ENCODE peak calls at places on chromosomes 2 and 18, in six cellular contexts. K, L, I, T, X and O are unnamed samples.

GRCh38 chr2:102707796-102708713 is 53.8 kb upstream of the TMEM182 start:
- DNase-seq in X (no peak), I (no peak), T (no peak), L (no peak), K (no peak), O (no peak)

GRCh38 chr2:23397483-23397882 is 12.5 kb downstream of the KLHL29 start:
- DNase-seq in I (no peak), T (no peak), X (no peak), L (no peak), K (no peak), O (no peak)

GRCh38 chr18:3455938-3456685 is 6.1 kb downstream of the TGIF1 start:
- DNase-seq in X (peak), I (no peak), K (no peak), T (no peak), L (no peak), O (no peak)

GRCh38 chr2:62054916-62055315 is 141.0 kb upstream of the B3GNT2 start:
- DNase-seq in T (no peak), L (no peak), K (no peak), I (no peak), X (no peak), O (no peak)

GRCh38 chr2:42775812-42776211 is 11.9 kb upstream of the OXER1 start:
- DNase-seq in L (no peak), K (no peak), T (no peak), I (no peak), X (no peak), O (no peak)

GRCh38 chr18:63433349-63433866 is 11.1 kb upstream of the VPS4B start:
- DNase-seq in K (no peak), L (no peak), X (peak), T (no peak), I (no peak), O (no peak)

GRCh38 chr2:133414486-133415209 is 153.6 kb downstream of the NCKAP5 start:
- DNase-seq in X (no peak), K (no peak), T (no peak), L (no peak), I (no peak), O (no peak)

GRCh38 chr2:176107731-176108181 is 676 bp downstream of the HOXD11 start:
- DNase-seq in K (no peak), X (no peak), I (peak), L (no peak), T (no peak), O (no peak)

GRCh38 chr18:35460719-35461118 is 37.0 kb downstream of the INO80C start:
- DNase-seq in K (no peak), L (no peak), X (peak), I (no peak), T (no peak), O (no peak)

GRCh38 chr18:32930695-32931301 is 158.0 kb upstream of the KLHL14 start:
- DNase-seq in X (peak), I (no peak), T (no peak), L (no peak), K (no peak), O (peak)
- TF ChIP-seq CTCF in X (peak), I (peak), T (peak), L (no peak), K (peak), O (peak)

DNA sequence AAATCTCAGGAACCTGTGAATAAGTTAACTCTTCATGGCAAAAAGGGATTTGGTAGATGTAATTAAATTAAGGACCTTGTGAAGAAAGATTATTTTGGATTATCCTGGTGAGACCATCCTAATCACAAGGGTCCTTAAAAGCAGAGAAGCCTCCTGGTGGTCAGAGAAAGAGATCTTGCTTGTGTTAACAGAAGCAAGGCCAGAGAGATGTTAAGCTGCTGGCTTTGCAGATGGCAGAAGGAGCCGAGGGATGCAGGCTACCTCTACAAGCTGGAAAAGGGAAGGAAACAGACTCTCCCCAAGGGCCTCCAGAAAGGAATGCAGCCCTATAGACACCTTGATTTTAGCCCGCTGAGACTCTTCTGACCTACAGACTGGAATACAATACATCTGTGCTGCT is 197.0 kb downstream of the STK39 start:
- DNase-seq in X (no peak), I (no peak), K (no peak), T (no peak), L (no peak), O (no peak)
- TF ChIP-seq CTCF in X (no peak), I (no peak), K (no peak), T (no peak), L (no peak), O (no peak)

DNA sequence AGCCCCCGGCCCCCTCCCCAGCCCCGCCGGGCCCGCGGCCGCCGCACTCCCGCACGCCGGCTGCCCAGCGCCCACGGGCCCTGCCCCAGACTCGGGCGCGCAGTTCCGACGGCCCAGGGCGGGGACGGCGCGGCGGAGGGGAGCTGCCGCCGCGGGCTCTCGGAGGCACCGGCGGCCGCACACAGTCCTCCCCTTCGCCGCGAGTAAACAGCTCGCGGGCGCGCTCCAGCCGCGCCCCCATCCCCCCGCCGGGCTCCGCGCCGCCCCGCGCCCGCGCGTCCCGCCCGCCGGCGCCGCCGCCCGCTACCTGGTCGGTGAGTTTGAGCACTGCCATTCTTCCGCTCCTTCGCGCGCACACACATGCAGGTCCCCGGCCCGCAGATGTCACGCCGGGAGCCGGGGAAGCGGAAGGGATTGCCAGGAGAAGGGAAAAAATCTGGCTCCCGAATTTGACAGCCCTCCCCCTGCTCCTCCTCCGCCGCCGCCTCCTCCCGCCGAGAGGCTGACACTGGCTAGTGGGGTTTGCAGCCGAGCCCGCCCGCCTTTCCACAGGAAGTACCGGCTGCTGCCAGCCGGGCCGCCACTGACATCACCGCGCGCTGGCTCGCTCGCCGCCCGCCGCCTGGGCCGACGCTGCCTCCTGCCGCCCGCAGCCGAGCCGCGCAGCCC is at the start of gene ANKRD44:
- DNase-seq in L (peak), I (peak), T (peak), K (peak), X (peak), O (peak)
- TF ChIP-seq CTCF in L (no peak), I (peak), T (peak), K (peak), X (no peak), O (peak)

DNA sequence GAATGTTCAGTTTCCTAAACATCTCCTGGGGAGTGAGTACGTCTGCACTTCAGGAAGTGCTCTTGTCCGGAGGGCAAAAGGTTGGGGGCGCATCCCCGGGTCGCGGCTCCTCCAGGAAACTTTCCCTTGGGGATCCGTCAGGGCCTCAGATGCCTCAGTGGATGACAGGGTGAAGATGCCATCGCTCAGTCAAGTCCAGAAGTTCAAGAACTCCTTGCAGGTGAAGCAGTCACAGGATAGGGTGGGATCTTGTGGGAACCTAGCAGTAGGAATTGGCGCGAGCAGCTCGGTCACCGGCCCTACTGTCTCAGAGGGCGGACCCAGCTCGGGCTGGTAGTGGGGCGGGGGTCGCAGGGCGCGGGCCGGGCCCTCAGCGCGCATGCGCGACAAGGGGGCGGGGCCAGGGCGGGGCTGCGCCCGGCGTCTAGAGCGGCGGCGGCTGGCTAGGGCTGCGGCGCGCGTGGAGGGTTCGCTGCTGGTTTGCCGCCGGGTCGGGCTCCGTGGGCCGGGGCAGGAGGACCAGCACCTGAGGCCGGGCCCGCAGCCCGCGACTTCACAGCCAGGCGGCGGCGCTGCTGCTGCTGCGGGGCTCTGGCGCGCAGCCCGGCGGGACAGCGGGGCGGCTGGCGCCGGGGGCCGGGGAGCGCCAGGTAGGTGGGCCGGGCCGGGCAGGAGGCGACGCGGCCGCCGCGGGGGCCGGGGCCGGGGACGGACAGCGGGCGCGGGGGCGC is at the start of gene INPP4A:
- DNase-seq in I (peak), T (peak), X (peak), L (peak), K (peak), O (no peak)
- TF ChIP-seq CTCF in I (peak), T (peak), X (no peak), L (no peak), K (no peak), O (no peak)

DNA sequence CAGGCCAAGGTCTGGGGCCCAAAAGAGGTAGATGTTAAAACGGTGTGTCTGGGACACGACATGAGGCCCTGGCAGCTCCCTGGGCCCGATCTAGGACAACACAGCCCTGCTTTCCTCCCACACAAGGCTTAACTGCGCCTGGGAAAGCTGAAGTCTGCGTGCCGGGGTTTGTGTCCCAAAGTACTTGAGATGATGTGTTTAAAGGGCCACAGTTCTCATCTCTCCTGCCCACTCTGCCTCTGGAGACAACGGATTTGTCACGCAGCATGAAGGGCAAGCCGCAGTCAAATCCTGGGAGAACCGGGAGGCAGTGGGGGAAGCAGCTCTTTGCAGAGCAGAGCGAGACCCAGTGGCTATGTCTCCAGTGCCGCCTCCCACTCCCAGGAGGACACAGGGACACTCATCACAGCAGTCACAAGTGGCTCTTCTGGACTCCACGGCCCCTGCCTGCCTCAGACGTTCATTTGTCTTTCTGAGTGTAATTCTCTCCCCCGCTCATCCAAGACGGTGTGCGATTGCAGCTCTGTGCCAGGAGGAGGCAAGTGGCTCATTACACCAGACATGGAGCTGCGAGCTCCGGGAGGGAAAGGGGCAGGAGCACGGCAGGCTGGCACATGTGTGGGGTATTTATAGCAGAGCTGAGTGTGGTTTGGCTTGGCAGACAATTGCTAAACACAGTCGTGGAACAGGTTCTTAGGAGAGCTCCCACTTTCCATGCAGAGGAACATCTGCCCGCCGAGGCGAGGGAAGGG is 57.7 kb upstream of the SEMA4C start:
- DNase-seq in X (no peak), L (peak), T (peak), I (no peak), K (peak), O (no peak)
- TF ChIP-seq CTCF in X (no peak), L (no peak), T (peak), I (no peak), K (no peak), O (no peak)

DNA sequence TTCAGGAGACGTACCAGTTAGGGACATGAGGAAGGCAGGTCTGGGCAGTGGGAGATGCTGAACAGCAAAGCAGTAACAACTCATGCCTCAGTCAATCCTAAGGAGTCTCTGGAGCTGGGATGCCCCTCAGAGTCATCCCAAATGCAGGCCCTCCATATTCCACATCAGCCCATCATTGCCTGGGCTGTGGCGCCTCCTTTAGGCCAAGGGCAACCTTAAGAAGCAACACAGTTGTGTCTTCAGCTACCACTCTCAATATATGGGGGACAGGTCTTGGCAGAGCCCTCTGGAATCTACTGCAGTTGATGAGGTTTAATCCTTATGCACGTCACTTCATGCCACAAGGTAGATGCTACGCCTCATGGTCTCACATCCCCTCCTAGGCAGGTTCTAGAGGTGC is 682.0 kb upstream of the RAB6C start:
- DNase-seq in T (no peak), X (no peak), L (no peak), I (no peak), K (no peak), O (no peak)
- TF ChIP-seq CTCF in T (no peak), X (no peak), L (no peak), I (no peak), K (no peak), O (no peak)

GRCh38 chr18:58158008-58158407 is 114.0 kb downstream of the NEDD4L start:
- DNase-seq in T (no peak), X (no peak), L (no peak), I (peak), K (no peak), O (no peak)

GRCh38 chr18:58152216-58152615 is 108.2 kb downstream of the NEDD4L start:
- DNase-seq in I (no peak), L (no peak), T (no peak), X (no peak), K (no peak), O (no peak)

GRCh38 chr18:58158459-58158858 is 114.4 kb downstream of the NEDD4L start:
- DNase-seq in I (peak), K (no peak), X (no peak), T (no peak), L (no peak), O (no peak)

GRCh38 chr18:58152891-58153290 is 108.9 kb downstream of the NEDD4L start:
- DNase-seq in I (peak), X (no peak), T (no peak), L (no peak), K (no peak), O (no peak)

GRCh38 chr18:58156516-58156915 is 112.5 kb downstream of the NEDD4L start:
- DNase-seq in K (no peak), I (no peak), X (no peak), L (no peak), T (no peak), O (no peak)
- TF ChIP-seq CTCF in K (no peak), I (no peak), X (no peak), L (no peak), T (no peak), O (no peak)

GRCh38 chr2:18149660-18150246 is 271.3 kb downstream of the KCNS3 start:
- DNase-seq in K (no peak), L (no peak), X (peak), T (no peak), I (no peak), O (peak)
- TF ChIP-seq CTCF in K (peak), L (peak), X (peak), T (peak), I (peak), O (peak)

GRCh38 chr2:18961991-18962421 is 372.6 kb upstream of the NT5C1B start:
- DNase-seq in K (no peak), I (no peak), X (no peak), T (no peak), L (no peak), O (no peak)
- TF ChIP-seq CTCF in K (no peak), I (no peak), X (no peak), T (no peak), L (no peak), O (no peak)